ENCODE peak calls at places on chromosomes 16 and 17, in six cellular contexts. M, H, Q, G, P and J are unnamed samples.
A peak's percentile ranks its signal among the peaks of the same experiment; 100 is the strongest.

GRCh38 chr16:65600629-65601028 is 478.8 kb upstream of the CDH11 start:
- DNase-seq in M (no peak), H (no peak), Q (no peak), G (no peak), P (no peak), J (no peak)

GRCh38 chr16:69309316-69309715 is 1.8 kb upstream of the VPS4A start:
- DNase-seq in M (peak; percentile 35), H (no peak), Q (no peak), G (no peak), P (no peak), J (no peak)

GRCh38 chr16:69404275-69404805 is 18.5 kb upstream of the TERF2 start:
- DNase-seq in M (peak; percentile 18), H (no peak), Q (peak; percentile 94), G (no peak), P (no peak), J (no peak)

GRCh38 chr17:38748329-38749221 is at the start of gene PCGF2:
- DNase-seq in M (peak; percentile 98), H (peak; percentile 76), Q (peak; percentile 89), G (no peak), P (peak; percentile 94), J (peak; percentile 89)

GRCh38 chr16:85429776-85430522 is 183.2 kb upstream of the GSE1 start:
- DNase-seq in M (no peak), H (no peak), Q (no peak), G (no peak), P (no peak), J (no peak)

GRCh38 chr16:16861546-16861945 is 482.6 kb downstream of the NPIPA7 start:
- DNase-seq in M (peak; percentile 83), H (no peak), Q (peak; percentile 49), G (peak; percentile 46), P (no peak), J (no peak)

GRCh38 chr17:76102944-76103273 is 678 bp downstream of the EXOC7 start:
- DNase-seq in M (no peak), H (no peak), Q (no peak), G (no peak), P (no peak), J (no peak)

GRCh38 chr17:31597646-31598387 is 206.3 kb downstream of the RAB11FIP4 start:
- DNase-seq in M (no peak), H (no peak), Q (no peak), G (no peak), P (no peak), J (no peak)

GRCh38 chr16:71172808-71173207 is 57.7 kb downstream of the HYDIN start:
- DNase-seq in M (no peak), H (no peak), Q (no peak), G (no peak), P (no peak), J (no peak)

GRCh38 chr16:11094838-11095565 is 150.6 kb downstream of the CLEC16A start:
- DNase-seq in M (no peak), H (no peak), Q (no peak), G (no peak), P (no peak), J (no peak)

GRCh38 chr16:10226672-10227306 is 44.6 kb upstream of the GRIN2A start:
- DNase-seq in M (no peak), H (no peak), Q (no peak), G (no peak), P (no peak), J (no peak)

GRCh38 chr16:19168173-19169080 is at the start of gene SYT17:
- DNase-seq in M (peak; percentile 54), H (no peak), Q (no peak), G (no peak), P (no peak), J (peak; percentile 62)

GRCh38 chr16:83473109-83473508 is 334.7 kb upstream of the HSBP1 start:
- DNase-seq in M (no peak), H (no peak), Q (no peak), G (no peak), P (no peak), J (no peak)

GRCh38 chr17:68944435-68945035 is 10.7 kb downstream of the ABCA8 start:
- DNase-seq in M (no peak), H (no peak), Q (no peak), G (no peak), P (no peak), J (no peak)

GRCh38 chr17:21297597-21297996 is 13.1 kb downstream of the MAP2K3 start:
- DNase-seq in M (peak; percentile 36), H (no peak), Q (no peak), G (no peak), P (no peak), J (no peak)

GRCh38 chr16:14303182-14303618 is 232.1 kb downstream of the MRTFB start:
- DNase-seq in M (peak; percentile 60), H (no peak), Q (no peak), G (no peak), P (no peak), J (no peak)

DNA sequence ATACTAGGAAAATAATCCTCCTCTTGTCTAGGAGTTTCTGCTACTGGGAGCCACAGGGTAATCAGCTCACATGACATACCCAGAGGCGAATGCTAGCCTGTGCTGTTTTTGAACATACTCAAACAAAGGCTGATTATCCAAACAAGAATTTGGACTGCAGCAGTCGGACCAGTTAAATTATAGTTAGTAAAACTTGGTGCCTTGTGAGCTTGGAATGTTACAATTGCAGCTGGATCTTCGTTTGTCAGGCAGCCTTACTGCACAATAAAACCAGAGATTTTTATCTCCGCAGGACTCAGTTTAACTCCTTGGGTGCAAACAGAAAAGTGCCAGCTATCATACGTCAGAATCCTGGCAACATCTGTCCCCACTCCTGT is 163.8 kb upstream of the TBX2 start:
- DNase-seq in M (no peak), H (no peak), Q (peak; percentile 91), G (no peak), P (no peak), J (no peak)
- TF ChIP-seq POLR2AphosphoS5 in M (no peak), H (no peak), Q (no peak), G (no peak), P (no peak), J (no peak)

DNA sequence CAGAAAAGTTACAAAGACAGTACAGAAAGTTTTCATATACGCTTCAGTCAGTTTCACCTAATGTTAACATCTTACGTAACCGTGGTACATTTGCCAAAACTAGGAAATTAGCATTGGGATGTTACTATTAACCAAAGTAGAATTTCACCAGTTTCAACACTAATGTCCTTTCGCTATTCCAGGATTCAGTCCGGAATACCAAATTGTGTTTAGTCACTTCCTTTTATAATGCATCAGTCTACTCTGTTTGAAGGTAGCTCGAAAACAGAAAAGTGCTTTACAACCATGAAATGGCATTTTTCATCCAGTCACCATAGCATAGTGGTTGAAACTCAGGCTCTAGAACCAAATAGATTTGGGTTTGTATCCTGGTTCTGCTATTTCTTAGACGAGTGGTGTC is 29.4 kb downstream of the AP2B1 start:
- DNase-seq in M (no peak), H (no peak), Q (no peak), G (no peak), P (no peak), J (no peak)
- H3K36me3 ChIP-seq in M (no peaks in the 10 kb centered on the region), H (peaks cover 11% of the 10 kb centered on the region), Q (peaks cover 1% of the 10 kb centered on the region), G (no peaks in the 10 kb centered on the region), P (peaks cover 3% of the 10 kb centered on the region), J (no peaks in the 10 kb centered on the region)

GRCh38 chr17:60713619-60714018 is 36.0 kb downstream of the BCAS3 start:
- DNase-seq in M (no peak), H (no peak), Q (no peak), G (no peak), P (no peak), J (no peak)
- TF ChIP-seq POLR2AphosphoS5 in M (no peak), H (no peak), Q (no peak), G (no peak), P (no peak), J (no peak)

GRCh38 chr17:2274414-2274813 is 29.2 kb downstream of the SMG6 start:
- DNase-seq in M (no peak), H (no peak), Q (no peak), G (no peak), P (no peak), J (no peak)
- H3K36me3 ChIP-seq in M (no peaks in the 10 kb centered on the region), H (peaks cover 16% of the 10 kb centered on the region), Q (peaks cover 7% of the 10 kb centered on the region), G (peaks cover under 1% of the 10 kb centered on the region), P (peaks cover 39% of the 10 kb centered on the region), J (peaks cover 8% of the 10 kb centered on the region)

GRCh38 chr17:77281024-77281903 is 140.5 kb downstream of the SEC14L1 start:
- DNase-seq in M (peak; percentile 80), H (no peak), Q (peak; percentile 65), G (no peak), P (no peak), J (peak; percentile 93)
- TF ChIP-seq POLR2AphosphoS5 in M (peak; percentile 74), H (no peak), Q (peak; percentile 78), G (no peak), P (no peak), J (no peak)